ENCODE peak calls at places on chromosomes 11 and 22, in four cellular contexts. H is colonic mucosa, X is foreskin keratinocyte, V is GM06990. L is an unnamed sample.

GRCh38 chr11:17887779-17888178 is 125.1 kb downstream of the SERGEF start:
- DNase-seq in X (no peak), H (no peak), V (no peak), L (no peak)

GRCh38 chr11:109304159-109304558 is 117.8 kb upstream of the C11orf87 start:
- DNase-seq in X (no peak), V (no peak), H (no peak), L (no peak)

GRCh38 chr11:128153697-128154048 is 433.7 kb downstream of the ETS1 start:
- DNase-seq in V (no peak), H (no peak), X (no peak), L (no peak)

GRCh38 chr11:80414766-80415165 is 973.9 kb upstream of the TENM4 start:
- DNase-seq in H (no peak), X (peak; percentile 42), V (no peak), L (no peak)

GRCh38 chr11:19431059-19431398 is 190.3 kb upstream of the E2F8 start:
- DNase-seq in X (no peak), H (no peak), V (no peak), L (no peak)

GRCh38 chr11:69524291-69524882 is 42.9 kb downstream of the LINC01488 start:
- DNase-seq in H (no peak), X (peak; percentile 14), V (no peak), L (no peak)

GRCh38 chr22:24134090-24134846 is 47.0 kb upstream of the SUSD2 start:
- DNase-seq in H (no peak), X (no peak), V (no peak), L (no peak)

GRCh38 chr11:72209101-72209500 is 7.5 kb upstream of the FOLR2 start:
- DNase-seq in H (no peak), X (no peak), V (no peak), L (no peak)

GRCh38 chr11:43578346-43579170 is 102.0 kb upstream of the HSD17B12 start:
- DNase-seq in H (no peak), X (no peak), V (no peak), L (peak; percentile 37)

GRCh38 chr11:86738615-86739014 is 61.7 kb upstream of the PRSS23 start:
- DNase-seq in X (no peak), H (no peak), V (no peak), L (no peak)

GRCh38 chr11:117462183-117462574 is 134.5 kb downstream of the CEP164 start:
- DNase-seq in V (no peak), X (no peak), H (no peak), L (no peak)

GRCh38 chr11:133946541-133947297 is 10.0 kb downstream of the IGSF9B start:
- DNase-seq in H (no peak), X (no peak), V (no peak), L (no peak)

GRCh38 chr11:120521176-120521575 is 9.6 kb downstream of the GRIK4 start:
- DNase-seq in H (no peak), X (no peak), V (no peak), L (no peak)

GRCh38 chr11:8019671-8020597 is 32.8 kb downstream of the EIF3F start:
- DNase-seq in H (peak; percentile 15), X (no peak), V (no peak), L (peak; percentile 58)

GRCh38 chr11:86218125-86219081 is 26.1 kb upstream of the EED start:
- DNase-seq in V (peak; percentile 46), X (no peak), H (peak; percentile 83), L (peak; percentile 40)

GRCh38 chr11:68010058-68011041 is at the start of gene ALDH3B1:
- DNase-seq in V (no peak), X (no peak), H (peak; percentile 94), L (no peak)

GRCh38 chr11:58592760-58593472 is 14.1 kb downstream of the ZFP91 start:
- DNase-seq in X (no peak), H (peak; percentile 74), V (no peak), L (no peak)

GRCh38 chr11:8138526-8138925 is 30.3 kb downstream of the RIC3 start:
- DNase-seq in V (no peak), X (peak; percentile 78), H (no peak), L (no peak)

GRCh38 chr22:50141891-50142363 is 28.6 kb upstream of the PANX2 start:
- DNase-seq in V (no peak), X (no peak), H (no peak), L (no peak)

GRCh38 chr11:57751676-57752253 is at the start of gene BTBD18:
- DNase-seq in V (no peak), H (peak; percentile 55), X (no peak), L (peak; percentile 50)

GRCh38 chr22:25008666-25009065 is 56.1 kb downstream of the KIAA1671 start:
- DNase-seq in V (no peak), H (no peak), X (peak; percentile 27), L (no peak)

GRCh38 chr11:2671748-2672147 is 28.0 kb downstream of the KCNQ1OT1 start:
- DNase-seq in V (no peak), H (peak; percentile 1), X (no peak), L (no peak)

GRCh38 chr11:85955531-85955930 is 100.3 kb downstream of the CCDC83 start:
- DNase-seq in V (no peak), X (no peak), H (no peak), L (no peak)

GRCh38 chr11:130785376-130786110 is 130.7 kb downstream of the SNX19 start:
- DNase-seq in H (no peak), V (no peak), X (peak; percentile 51), L (no peak)

GRCh38 chr11:112042161-112042960 is 17.2 kb downstream of the DLAT start:
- DNase-seq in V (no peak), H (no peak), X (no peak), L (no peak)

GRCh38 chr11:30585892-30586250 is 282 bp downstream of the MPPED2 start:
- DNase-seq in X (no peak), V (no peak), H (peak; percentile 17), L (peak; percentile 34)

GRCh38 chr11:60859616-60860250 is 4.0 kb upstream of the PTGDR2 start:
- DNase-seq in V (no peak), H (no peak), X (no peak), L (no peak)

GRCh38 chr11:35260342-35260985 is 121.5 kb downstream of the CD44 start:
- DNase-seq in X (peak; percentile 58), V (no peak), H (no peak), L (no peak)

GRCh38 chr11:20260307-20260706 is 100.0 kb upstream of the DBX1 start:
- DNase-seq in V (no peak), X (no peak), H (no peak), L (no peak)

GRCh38 chr11:85805387-85805786 is 5.6 kb downstream of the SYTL2 start:
- DNase-seq in X (no peak), V (no peak), H (no peak), L (no peak)

DNA sequence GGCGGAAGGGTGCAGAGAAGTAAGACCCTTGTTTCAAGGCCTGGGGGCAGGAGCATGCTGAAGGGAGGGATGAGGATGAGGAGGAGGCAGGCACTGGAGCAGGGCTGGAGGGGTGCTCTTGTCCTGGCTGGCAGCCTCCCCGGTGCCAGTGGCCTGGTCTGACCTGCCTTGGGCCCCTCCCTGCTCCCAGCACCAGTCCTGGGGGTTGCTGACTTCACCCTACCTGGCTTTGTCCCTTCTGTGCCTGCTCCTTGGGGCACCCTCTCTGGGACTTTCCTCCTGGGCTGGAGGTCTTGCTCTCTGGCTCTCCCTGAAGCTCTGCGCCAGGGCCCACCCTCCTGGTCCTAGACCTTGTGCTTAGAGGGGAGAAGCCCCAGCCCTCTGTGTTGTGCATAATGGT is 4.7 kb upstream of the FLRT1 start:
- DNase-seq in V (no peak), X (no peak), H (no peak), L (no peak)
- TF ChIP-seq CTCF in V (no peak), X (no peak), H (no peak), L (no peak)

GRCh38 chr22:20836987-20837823 is 21.4 kb downstream of the PI4KA start:
- DNase-seq in V (no peak), X (no peak), H (no peak), L (no peak)

GRCh38 chr22:20834725-20835124 is 23.9 kb downstream of the PI4KA start:
- DNase-seq in H (no peak), V (no peak), X (no peak), L (no peak)

GRCh38 chr22:20833225-20833665 is 25.4 kb downstream of the PI4KA start:
- DNase-seq in X (no peak), H (no peak), V (no peak), L (no peak)

GRCh38 chr22:20829735-20830134 is 28.9 kb downstream of the PI4KA start:
- DNase-seq in V (no peak), H (no peak), X (no peak), L (no peak)

DNA sequence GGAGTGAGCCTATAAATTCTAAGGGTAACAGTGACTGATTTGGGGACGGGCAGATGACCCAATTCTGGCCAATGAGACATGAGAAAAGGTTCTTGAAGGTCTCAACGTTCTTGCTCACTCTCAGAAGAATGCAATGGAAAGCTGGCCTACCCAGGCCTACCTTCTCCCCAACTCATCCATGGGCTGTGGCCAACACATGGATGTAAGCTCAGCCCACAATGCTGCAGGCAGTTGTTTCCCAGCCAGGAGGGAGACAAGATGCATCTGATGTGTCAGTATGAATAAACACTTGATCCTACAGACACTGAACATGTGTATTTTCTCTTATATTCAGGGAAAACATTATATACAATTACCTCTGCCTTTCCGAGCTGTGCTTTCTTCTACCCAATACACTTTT is 24.4 kb downstream of the PI4KA start:
- DNase-seq in H (no peak), X (no peak), V (no peak), L (no peak)
- TF ChIP-seq CTCF in H (no peak), X (no peak), V (no peak), L (no peak)

GRCh38 chr11:95739108-95739507 is 50.5 kb downstream of the FAM76B start:
- DNase-seq in H (no peak), X (no peak), V (no peak), L (no peak)
- TF ChIP-seq CTCF in H (no peak), X (peak; percentile 15), V (peak; percentile 36), L (peak; percentile 27)

GRCh38 chr22:45334528-45334927 is 24.8 kb downstream of the FAM118A start:
- DNase-seq in H (no peak), V (no peak), X (no peak), L (no peak)

GRCh38 chr22:45335854-45336492 is 26.2 kb downstream of the FAM118A start:
- DNase-seq in H (no peak), V (no peak), X (no peak), L (no peak)

GRCh38 chr22:45336971-45337431 is 27.3 kb downstream of the FAM118A start:
- DNase-seq in X (no peak), V (no peak), H (peak; percentile 47), L (no peak)

GRCh38 chr22:45334068-45334467 is 24.3 kb downstream of the FAM118A start:
- DNase-seq in V (no peak), H (no peak), X (peak; percentile 78), L (no peak)

DNA sequence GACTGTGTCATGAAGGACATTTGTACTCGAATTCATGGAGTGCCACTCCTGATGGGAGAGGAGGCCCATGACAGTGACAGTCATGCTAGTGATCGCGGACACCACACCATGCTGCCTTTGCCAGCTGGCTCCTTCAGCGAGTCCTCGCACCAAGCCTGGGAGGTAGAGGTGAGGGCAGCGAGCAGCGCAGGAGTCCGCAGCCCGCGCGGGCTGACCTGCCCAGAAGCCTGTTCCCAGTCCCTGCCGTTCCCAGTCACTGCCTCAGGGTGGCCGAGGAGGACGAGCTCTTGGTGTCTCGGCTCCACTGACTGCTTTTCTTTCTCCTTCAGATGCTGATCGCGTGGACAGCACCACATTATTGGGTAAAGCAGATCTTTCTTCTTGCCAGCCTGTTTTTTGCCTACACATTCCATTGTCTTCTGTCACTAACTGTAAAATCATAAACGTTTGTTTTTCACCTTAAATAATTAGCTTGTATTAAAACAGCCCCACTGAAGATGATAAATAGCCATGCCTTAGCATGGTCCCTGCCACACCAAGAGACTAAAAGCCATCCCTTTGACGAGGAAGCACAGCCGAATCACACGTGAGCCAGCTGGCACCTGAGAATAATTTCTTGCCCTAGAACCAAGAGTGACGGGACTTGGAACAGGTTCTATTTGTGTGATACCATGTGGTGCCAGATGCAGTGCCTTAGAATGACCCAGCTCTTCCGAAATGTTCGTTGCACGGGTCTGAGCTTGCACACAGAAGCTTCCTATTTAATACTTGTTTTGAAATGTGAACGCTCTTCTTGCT is 25.5 kb downstream of the FAM118A start:
- DNase-seq in H (no peak), X (no peak), V (no peak), L (no peak)
- TF ChIP-seq CTCF in H (no peak), X (peak; percentile 45), V (no peak), L (no peak)